ENCODE peak calls at places on chromosomes 11 and 22, in nine cellular contexts. One of them, this sample, is unnamed.

GRCh38 chr11:14026961-14027360 is 64.4 kb downstream of the SPON1 start:
- DNase-seq in ELF-1: no peak
- DNase-seq in mesendoderm: peak
- DNase-seq in fibroblast of the conjunctiva: no peak
- DNase-seq in stimulated activated CD8-positive, alpha-beta memory T cell treated with anti-CD3 and anti-CD28 coated beads, Interleukin-15, amount 100 ng/mL, for 24 hours: no peak
- DNase-seq in NAMALWA: no peak
- DNase-seq in LoVo: no peak
- DNase-seq in A172: no peak
- DNase-seq in Jurkat, Clone E6-1: no peak
- DNase-seq in this sample: no peak

GRCh38 chr11:75797796-75798195 is 17.2 kb upstream of the UVRAG start:
- DNase-seq in ELF-1: no peak
- DNase-seq in mesendoderm: no peak
- DNase-seq in fibroblast of the conjunctiva: no peak
- DNase-seq in stimulated activated CD8-positive, alpha-beta memory T cell treated with anti-CD3 and anti-CD28 coated beads, Interleukin-15, amount 100 ng/mL, for 24 hours: no peak
- DNase-seq in NAMALWA: no peak
- DNase-seq in LoVo: no peak
- DNase-seq in A172: no peak
- DNase-seq in Jurkat, Clone E6-1: no peak
- DNase-seq in this sample: no peak

GRCh38 chr11:12278766-12279671 is 98.4 kb upstream of the PARVA start:
- DNase-seq in ELF-1: no peak
- DNase-seq in mesendoderm: no peak
- DNase-seq in fibroblast of the conjunctiva: no peak
- DNase-seq in stimulated activated CD8-positive, alpha-beta memory T cell treated with anti-CD3 and anti-CD28 coated beads, Interleukin-15, amount 100 ng/mL, for 24 hours: no peak
- DNase-seq in NAMALWA: no peak
- DNase-seq in LoVo: peak
- DNase-seq in A172: no peak
- DNase-seq in Jurkat, Clone E6-1: no peak
- DNase-seq in this sample: no peak

GRCh38 chr22:37222440-37222971 is 10.2 kb upstream of the SSTR3 start:
- DNase-seq in ELF-1: no peak
- DNase-seq in mesendoderm: no peak
- DNase-seq in fibroblast of the conjunctiva: no peak
- DNase-seq in stimulated activated CD8-positive, alpha-beta memory T cell treated with anti-CD3 and anti-CD28 coated beads, Interleukin-15, amount 100 ng/mL, for 24 hours: no peak
- DNase-seq in NAMALWA: no peak
- DNase-seq in LoVo: no peak
- DNase-seq in A172: no peak
- DNase-seq in Jurkat, Clone E6-1: peak
- DNase-seq in this sample: no peak

GRCh38 chr11:134386945-134387344 is 25.1 kb downstream of the B3GAT1 start:
- DNase-seq in ELF-1: no peak
- DNase-seq in mesendoderm: no peak
- DNase-seq in fibroblast of the conjunctiva: no peak
- DNase-seq in stimulated activated CD8-positive, alpha-beta memory T cell treated with anti-CD3 and anti-CD28 coated beads, Interleukin-15, amount 100 ng/mL, for 24 hours: no peak
- DNase-seq in NAMALWA: no peak
- DNase-seq in LoVo: no peak
- DNase-seq in A172: no peak
- DNase-seq in Jurkat, Clone E6-1: peak
- DNase-seq in this sample: no peak

GRCh38 chr11:70064726-70065317 is 13.3 kb upstream of the ANO1 start:
- DNase-seq in ELF-1: no peak
- DNase-seq in mesendoderm: no peak
- DNase-seq in fibroblast of the conjunctiva: no peak
- DNase-seq in stimulated activated CD8-positive, alpha-beta memory T cell treated with anti-CD3 and anti-CD28 coated beads, Interleukin-15, amount 100 ng/mL, for 24 hours: no peak
- DNase-seq in NAMALWA: no peak
- DNase-seq in LoVo: no peak
- DNase-seq in A172: no peak
- DNase-seq in Jurkat, Clone E6-1: no peak
- DNase-seq in this sample: no peak

GRCh38 chr11:117597083-117597482 is 199.9 kb downstream of the DSCAML1 start:
- DNase-seq in ELF-1: peak
- DNase-seq in mesendoderm: peak
- DNase-seq in fibroblast of the conjunctiva: no peak
- DNase-seq in stimulated activated CD8-positive, alpha-beta memory T cell treated with anti-CD3 and anti-CD28 coated beads, Interleukin-15, amount 100 ng/mL, for 24 hours: no peak
- DNase-seq in NAMALWA: peak
- DNase-seq in LoVo: peak
- DNase-seq in A172: peak
- DNase-seq in Jurkat, Clone E6-1: peak
- DNase-seq in this sample: peak

GRCh38 chr11:33875621-33876294 is 16.1 kb downstream of the LMO2 start:
- DNase-seq in ELF-1: no peak
- DNase-seq in mesendoderm: no peak
- DNase-seq in fibroblast of the conjunctiva: no peak
- DNase-seq in stimulated activated CD8-positive, alpha-beta memory T cell treated with anti-CD3 and anti-CD28 coated beads, Interleukin-15, amount 100 ng/mL, for 24 hours: no peak
- DNase-seq in NAMALWA: no peak
- DNase-seq in LoVo: no peak
- DNase-seq in A172: no peak
- DNase-seq in Jurkat, Clone E6-1: no peak
- DNase-seq in this sample: no peak

GRCh38 chr22:23551385-23551784 is 28.7 kb downstream of the IGLL1 start:
- DNase-seq in ELF-1: no peak
- DNase-seq in mesendoderm: no peak
- DNase-seq in fibroblast of the conjunctiva: no peak
- DNase-seq in stimulated activated CD8-positive, alpha-beta memory T cell treated with anti-CD3 and anti-CD28 coated beads, Interleukin-15, amount 100 ng/mL, for 24 hours: no peak
- DNase-seq in NAMALWA: no peak
- DNase-seq in LoVo: no peak
- DNase-seq in A172: no peak
- DNase-seq in Jurkat, Clone E6-1: no peak
- DNase-seq in this sample: no peak